ENCODE peak calls at places on chromosome 14, in ten cellular contexts. One of them, this sample, is unnamed.

GRCh38 chr14:57987596-57988300 is 121.9 kb upstream of the SLC35F4 start:
- DNase-seq in NCI-H2107: no peak
- DNase-seq in islet precursor cell: peak; percentile 64
- DNase-seq in hippocampal formation: no peak
- DNase-seq in activated T-cell treated with anti-CD3 and anti-CD28 coated beads for 1 hour: no peak
- DNase-seq in astrocyte of the hippocampus: peak; percentile 61
- DNase-seq in H9: peak; percentile 59
- DNase-seq in foreskin fibroblast: no peak
- DNase-seq in stomach: no peak
- DNase-seq in mesendoderm: peak; percentile 63
- DNase-seq in this sample: no peak

GRCh38 chr14:67941456-67942018 is 122.0 kb downstream of the RAD51B start:
- DNase-seq in NCI-H2107: no peak
- DNase-seq in islet precursor cell: peak; percentile 71
- DNase-seq in hippocampal formation: no peak
- DNase-seq in activated T-cell treated with anti-CD3 and anti-CD28 coated beads for 1 hour: no peak
- DNase-seq in astrocyte of the hippocampus: peak; percentile 41
- DNase-seq in H9: no peak
- DNase-seq in foreskin fibroblast: peak; percentile 62
- DNase-seq in stomach: no peak
- DNase-seq in mesendoderm: peak; percentile 11
- DNase-seq in this sample: no peak

GRCh38 chr14:24692382-24693352 is 58.7 kb upstream of the GZMB start:
- DNase-seq in NCI-H2107: no peak
- DNase-seq in islet precursor cell: no peak
- DNase-seq in hippocampal formation: no peak
- DNase-seq in activated T-cell treated with anti-CD3 and anti-CD28 coated beads for 1 hour: no peak
- DNase-seq in astrocyte of the hippocampus: no peak
- DNase-seq in H9: no peak
- DNase-seq in foreskin fibroblast: no peak
- DNase-seq in stomach: no peak
- DNase-seq in mesendoderm: peak; percentile 89
- DNase-seq in this sample: no peak

GRCh38 chr14:79332504-79333197 is 878.7 kb downstream of the DIO2 start:
- DNase-seq in NCI-H2107: no peak
- DNase-seq in islet precursor cell: no peak
- DNase-seq in hippocampal formation: no peak
- DNase-seq in activated T-cell treated with anti-CD3 and anti-CD28 coated beads for 1 hour: no peak
- DNase-seq in astrocyte of the hippocampus: peak; percentile 61
- DNase-seq in H9: no peak
- DNase-seq in foreskin fibroblast: no peak
- DNase-seq in stomach: no peak
- DNase-seq in mesendoderm: peak; percentile 19
- DNase-seq in this sample: no peak

GRCh38 chr14:32102152-32102787 is 25.2 kb downstream of the ARHGAP5 start:
- DNase-seq in NCI-H2107: no peak
- DNase-seq in islet precursor cell: no peak
- DNase-seq in hippocampal formation: no peak
- DNase-seq in activated T-cell treated with anti-CD3 and anti-CD28 coated beads for 1 hour: no peak
- DNase-seq in astrocyte of the hippocampus: no peak
- DNase-seq in H9: no peak
- DNase-seq in foreskin fibroblast: no peak
- DNase-seq in stomach: no peak
- DNase-seq in mesendoderm: no peak
- DNase-seq in this sample: peak; percentile 65

GRCh38 chr14:105248368-105249174 is at the start of gene BTBD6:
- DNase-seq in NCI-H2107: peak; percentile 62
- DNase-seq in islet precursor cell: peak; percentile 93
- DNase-seq in hippocampal formation: peak; percentile 80
- DNase-seq in activated T-cell treated with anti-CD3 and anti-CD28 coated beads for 1 hour: peak; percentile 81
- DNase-seq in astrocyte of the hippocampus: peak; percentile 97
- DNase-seq in H9: peak; percentile 82
- DNase-seq in foreskin fibroblast: peak; percentile 96
- DNase-seq in stomach: peak; percentile 91
- DNase-seq in mesendoderm: peak; percentile 85
- DNase-seq in this sample: peak; percentile 93

GRCh38 chr14:100734031-100734990 is 7.6 kb downstream of the DLK1 start:
- DNase-seq in NCI-H2107: no peak
- DNase-seq in islet precursor cell: peak; percentile 45
- DNase-seq in hippocampal formation: no peak
- DNase-seq in activated T-cell treated with anti-CD3 and anti-CD28 coated beads for 1 hour: no peak
- DNase-seq in astrocyte of the hippocampus: no peak
- DNase-seq in H9: peak; percentile 10
- DNase-seq in foreskin fibroblast: no peak
- DNase-seq in stomach: no peak
- DNase-seq in mesendoderm: no peak
- DNase-seq in this sample: no peak

GRCh38 chr14:29521526-29522137 is 406.0 kb downstream of the PRKD1 start:
- DNase-seq in NCI-H2107: peak; percentile 8
- DNase-seq in islet precursor cell: peak; percentile 61
- DNase-seq in hippocampal formation: no peak
- DNase-seq in activated T-cell treated with anti-CD3 and anti-CD28 coated beads for 1 hour: no peak
- DNase-seq in astrocyte of the hippocampus: peak; percentile 29
- DNase-seq in H9: peak; percentile 46
- DNase-seq in foreskin fibroblast: peak; percentile 14
- DNase-seq in stomach: no peak
- DNase-seq in mesendoderm: peak; percentile 60
- DNase-seq in this sample: peak; percentile 6

GRCh38 chr14:50775357-50775756 is 55.6 kb downstream of the NIN start:
- DNase-seq in NCI-H2107: no peak
- DNase-seq in islet precursor cell: no peak
- DNase-seq in hippocampal formation: no peak
- DNase-seq in activated T-cell treated with anti-CD3 and anti-CD28 coated beads for 1 hour: no peak
- DNase-seq in astrocyte of the hippocampus: peak; percentile 81
- DNase-seq in H9: no peak
- DNase-seq in foreskin fibroblast: peak; percentile 83
- DNase-seq in stomach: no peak
- DNase-seq in mesendoderm: peak; percentile 74
- DNase-seq in this sample: no peak

GRCh38 chr14:58270628-58271027 is 26.0 kb downstream of the PSMA3 start:
- DNase-seq in NCI-H2107: no peak
- DNase-seq in islet precursor cell: no peak
- DNase-seq in hippocampal formation: no peak
- DNase-seq in activated T-cell treated with anti-CD3 and anti-CD28 coated beads for 1 hour: no peak
- DNase-seq in astrocyte of the hippocampus: no peak
- DNase-seq in H9: no peak
- DNase-seq in foreskin fibroblast: peak; percentile 45
- DNase-seq in stomach: no peak
- DNase-seq in mesendoderm: no peak
- DNase-seq in this sample: no peak

GRCh38 chr14:22070119-22070982 is 396.7 kb upstream of the OR4E1 start:
- DNase-seq in NCI-H2107: no peak
- DNase-seq in islet precursor cell: peak; percentile 62
- DNase-seq in hippocampal formation: no peak
- DNase-seq in activated T-cell treated with anti-CD3 and anti-CD28 coated beads for 1 hour: peak; percentile 30
- DNase-seq in astrocyte of the hippocampus: no peak
- DNase-seq in H9: peak; percentile 75
- DNase-seq in foreskin fibroblast: no peak
- DNase-seq in stomach: no peak
- DNase-seq in mesendoderm: peak; percentile 61
- DNase-seq in this sample: peak; percentile 35

GRCh38 chr14:103862393-103862782 is 15.0 kb upstream of the PPP1R13B start:
- DNase-seq in NCI-H2107: no peak
- DNase-seq in islet precursor cell: peak; percentile 22
- DNase-seq in hippocampal formation: no peak
- DNase-seq in activated T-cell treated with anti-CD3 and anti-CD28 coated beads for 1 hour: no peak
- DNase-seq in astrocyte of the hippocampus: no peak
- DNase-seq in H9: no peak
- DNase-seq in foreskin fibroblast: no peak
- DNase-seq in stomach: no peak
- DNase-seq in mesendoderm: peak; percentile 29
- DNase-seq in this sample: peak; percentile 40

GRCh38 chr14:86646688-86647687 is 1117.0 kb downstream of the FLRT2 start:
- DNase-seq in NCI-H2107: no peak
- DNase-seq in islet precursor cell: no peak
- DNase-seq in hippocampal formation: no peak
- DNase-seq in activated T-cell treated with anti-CD3 and anti-CD28 coated beads for 1 hour: no peak
- DNase-seq in astrocyte of the hippocampus: no peak
- DNase-seq in H9: no peak
- DNase-seq in foreskin fibroblast: peak; percentile 67
- DNase-seq in stomach: no peak
- DNase-seq in mesendoderm: peak; percentile 43
- DNase-seq in this sample: peak; percentile 1

GRCh38 chr14:71891970-71892369 is 40.3 kb upstream of the RGS6 start:
- DNase-seq in NCI-H2107: no peak
- DNase-seq in islet precursor cell: peak; percentile 71
- DNase-seq in hippocampal formation: no peak
- DNase-seq in activated T-cell treated with anti-CD3 and anti-CD28 coated beads for 1 hour: no peak
- DNase-seq in astrocyte of the hippocampus: peak; percentile 15
- DNase-seq in H9: peak; percentile 40
- DNase-seq in foreskin fibroblast: no peak
- DNase-seq in stomach: no peak
- DNase-seq in mesendoderm: peak; percentile 69
- DNase-seq in this sample: no peak

GRCh38 chr14:58918066-58918465 is 270.4 kb upstream of the DAAM1 start:
- DNase-seq in NCI-H2107: no peak
- DNase-seq in islet precursor cell: peak; percentile 80
- DNase-seq in hippocampal formation: no peak
- DNase-seq in activated T-cell treated with anti-CD3 and anti-CD28 coated beads for 1 hour: no peak
- DNase-seq in astrocyte of the hippocampus: peak; percentile 49
- DNase-seq in H9: no peak
- DNase-seq in foreskin fibroblast: peak; percentile 18
- DNase-seq in stomach: no peak
- DNase-seq in mesendoderm: no peak
- DNase-seq in this sample: no peak

GRCh38 chr14:61034416-61035100 is 53.5 kb downstream of the SLC38A6 start:
- DNase-seq in NCI-H2107: peak; percentile 79
- DNase-seq in islet precursor cell: no peak
- DNase-seq in hippocampal formation: no peak
- DNase-seq in activated T-cell treated with anti-CD3 and anti-CD28 coated beads for 1 hour: no peak
- DNase-seq in astrocyte of the hippocampus: no peak
- DNase-seq in H9: no peak
- DNase-seq in foreskin fibroblast: no peak
- DNase-seq in stomach: no peak
- DNase-seq in mesendoderm: no peak
- DNase-seq in this sample: peak; percentile 65

GRCh38 chr14:92962831-92963095 is 39.8 kb downstream of the CHGA start:
- DNase-seq in NCI-H2107: no peak
- DNase-seq in islet precursor cell: no peak
- DNase-seq in hippocampal formation: no peak
- DNase-seq in activated T-cell treated with anti-CD3 and anti-CD28 coated beads for 1 hour: no peak
- DNase-seq in astrocyte of the hippocampus: no peak
- DNase-seq in H9: no peak
- DNase-seq in foreskin fibroblast: no peak
- DNase-seq in stomach: no peak
- DNase-seq in mesendoderm: no peak
- DNase-seq in this sample: no peak

GRCh38 chr14:22973217-22974032 is 8.9 kb downstream of the AJUBA start:
- DNase-seq in NCI-H2107: peak; percentile 42
- DNase-seq in islet precursor cell: peak; percentile 70
- DNase-seq in hippocampal formation: no peak
- DNase-seq in activated T-cell treated with anti-CD3 and anti-CD28 coated beads for 1 hour: no peak
- DNase-seq in astrocyte of the hippocampus: peak; percentile 79
- DNase-seq in H9: peak; percentile 56
- DNase-seq in foreskin fibroblast: peak; percentile 83
- DNase-seq in stomach: peak; percentile 51
- DNase-seq in mesendoderm: peak; percentile 76
- DNase-seq in this sample: peak; percentile 68

GRCh38 chr14:38696925-38697324 is 406.1 kb downstream of the SEC23A start:
- DNase-seq in NCI-H2107: no peak
- DNase-seq in islet precursor cell: no peak
- DNase-seq in hippocampal formation: no peak
- DNase-seq in activated T-cell treated with anti-CD3 and anti-CD28 coated beads for 1 hour: no peak
- DNase-seq in astrocyte of the hippocampus: no peak
- DNase-seq in H9: no peak
- DNase-seq in foreskin fibroblast: no peak
- DNase-seq in stomach: no peak
- DNase-seq in mesendoderm: no peak
- DNase-seq in this sample: no peak

GRCh38 chr14:71089974-71090373 is 182.7 kb downstream of the PCNX1 start:
- DNase-seq in NCI-H2107: no peak
- DNase-seq in islet precursor cell: no peak
- DNase-seq in hippocampal formation: no peak
- DNase-seq in activated T-cell treated with anti-CD3 and anti-CD28 coated beads for 1 hour: no peak
- DNase-seq in astrocyte of the hippocampus: peak; percentile 11
- DNase-seq in H9: no peak
- DNase-seq in foreskin fibroblast: peak; percentile 34
- DNase-seq in stomach: no peak
- DNase-seq in mesendoderm: no peak
- DNase-seq in this sample: no peak

GRCh38 chr14:60684203-60684602 is 34.9 kb upstream of the SIX1 start:
- DNase-seq in NCI-H2107: no peak
- DNase-seq in islet precursor cell: peak; percentile 86
- DNase-seq in hippocampal formation: no peak
- DNase-seq in activated T-cell treated with anti-CD3 and anti-CD28 coated beads for 1 hour: no peak
- DNase-seq in astrocyte of the hippocampus: no peak
- DNase-seq in H9: no peak
- DNase-seq in foreskin fibroblast: peak; percentile 46
- DNase-seq in stomach: no peak
- DNase-seq in mesendoderm: no peak
- DNase-seq in this sample: no peak

GRCh38 chr14:99790978-99791376 is 2.2 kb upstream of the EML1 start:
- DNase-seq in NCI-H2107: no peak
- DNase-seq in islet precursor cell: no peak
- DNase-seq in hippocampal formation: no peak
- DNase-seq in activated T-cell treated with anti-CD3 and anti-CD28 coated beads for 1 hour: no peak
- DNase-seq in astrocyte of the hippocampus: no peak
- DNase-seq in H9: no peak
- DNase-seq in foreskin fibroblast: no peak
- DNase-seq in stomach: no peak
- DNase-seq in mesendoderm: no peak
- DNase-seq in this sample: no peak

GRCh38 chr14:92625213-92625612 is 111.6 kb downstream of the RIN3 start:
- DNase-seq in NCI-H2107: no peak
- DNase-seq in islet precursor cell: no peak
- DNase-seq in hippocampal formation: no peak
- DNase-seq in activated T-cell treated with anti-CD3 and anti-CD28 coated beads for 1 hour: no peak
- DNase-seq in astrocyte of the hippocampus: peak; percentile 87
- DNase-seq in H9: no peak
- DNase-seq in foreskin fibroblast: peak; percentile 92
- DNase-seq in stomach: no peak
- DNase-seq in mesendoderm: no peak
- DNase-seq in this sample: no peak

GRCh38 chr14:104724407-104724980 is 465 bp downstream of the ADSS1 start:
- DNase-seq in NCI-H2107: no peak
- DNase-seq in islet precursor cell: no peak
- DNase-seq in hippocampal formation: no peak
- DNase-seq in activated T-cell treated with anti-CD3 and anti-CD28 coated beads for 1 hour: no peak
- DNase-seq in astrocyte of the hippocampus: no peak
- DNase-seq in H9: no peak
- DNase-seq in foreskin fibroblast: no peak
- DNase-seq in stomach: peak; percentile 53
- DNase-seq in mesendoderm: no peak
- DNase-seq in this sample: no peak

GRCh38 chr14:97337670-97338069 is 540.5 kb downstream of the VRK1 start:
- DNase-seq in NCI-H2107: no peak
- DNase-seq in islet precursor cell: no peak
- DNase-seq in hippocampal formation: no peak
- DNase-seq in activated T-cell treated with anti-CD3 and anti-CD28 coated beads for 1 hour: no peak
- DNase-seq in astrocyte of the hippocampus: no peak
- DNase-seq in H9: no peak
- DNase-seq in foreskin fibroblast: no peak
- DNase-seq in stomach: no peak
- DNase-seq in mesendoderm: no peak
- DNase-seq in this sample: peak; percentile 43

GRCh38 chr14:61543946-61544345 is 151.4 kb upstream of the HIF1A start:
- DNase-seq in NCI-H2107: no peak
- DNase-seq in islet precursor cell: peak; percentile 32
- DNase-seq in hippocampal formation: no peak
- DNase-seq in activated T-cell treated with anti-CD3 and anti-CD28 coated beads for 1 hour: no peak
- DNase-seq in astrocyte of the hippocampus: no peak
- DNase-seq in H9: no peak
- DNase-seq in foreskin fibroblast: no peak
- DNase-seq in stomach: no peak
- DNase-seq in mesendoderm: no peak
- DNase-seq in this sample: no peak

GRCh38 chr14:93322886-93323596 is 9.8 kb downstream of the BTBD7 start:
- DNase-seq in NCI-H2107: no peak
- DNase-seq in islet precursor cell: no peak
- DNase-seq in hippocampal formation: no peak
- DNase-seq in activated T-cell treated with anti-CD3 and anti-CD28 coated beads for 1 hour: no peak
- DNase-seq in astrocyte of the hippocampus: no peak
- DNase-seq in H9: no peak
- DNase-seq in foreskin fibroblast: no peak
- DNase-seq in stomach: no peak
- DNase-seq in mesendoderm: no peak
- DNase-seq in this sample: no peak

GRCh38 chr14:104445832-104446381 is 133.7 kb upstream of the C14orf180 start:
- DNase-seq in NCI-H2107: no peak
- DNase-seq in islet precursor cell: peak; percentile 50
- DNase-seq in hippocampal formation: no peak
- DNase-seq in activated T-cell treated with anti-CD3 and anti-CD28 coated beads for 1 hour: no peak
- DNase-seq in astrocyte of the hippocampus: no peak
- DNase-seq in H9: peak; percentile 21
- DNase-seq in foreskin fibroblast: no peak
- DNase-seq in stomach: peak; percentile 8
- DNase-seq in mesendoderm: no peak
- DNase-seq in this sample: no peak

This sample was measured in GM12865.